ENCODE peak calls at places on chromosomes 11 and 22, in ten cellular contexts. K is neuronal stem cell, H is OCI-LY7, V is GM23248, G is keratinocyte, Q is H9, L is neural progenitor cell, W is H1, M is PC-9, X is GM23338. O is an unnamed sample.

GRCh38 chr22:26536056-26536761 is 23.9 kb upstream of the TFIP11 start:
- DNase-seq in K (no peak), H (peak), V (no peak), G (no peak), Q (no peak), L (no peak), W (no peak), M (no peak), X (no peak), O (no peak)

GRCh38 chr11:117468888-117469287 is 141.2 kb downstream of the CEP164 start:
- DNase-seq in K (no peak), H (no peak), V (no peak), G (no peak), Q (no peak), L (no peak), W (no peak), M (no peak), X (peak), O (no peak)

GRCh38 chr22:40428796-40429195 is 58.4 kb downstream of the SGSM3 start:
- DNase-seq in K (no peak), H (no peak), V (no peak), G (no peak), Q (no peak), L (no peak), W (no peak), M (peak), X (no peak), O (no peak)

GRCh38 chr22:17717708-17718107 is 56.6 kb downstream of the BID start:
- DNase-seq in K (no peak), H (no peak), V (peak), G (no peak), Q (no peak), L (no peak), W (no peak), M (no peak), X (no peak), O (no peak)

GRCh38 chr22:40325315-40325714 is 21.0 kb upstream of the ADSL start:
- DNase-seq in K (no peak), H (no peak), V (no peak), G (no peak), Q (no peak), L (no peak), W (no peak), M (no peak), X (no peak), O (no peak)

GRCh38 chr11:33521384-33521783 is 179.2 kb downstream of the C11orf91 start:
- DNase-seq in K (no peak), H (no peak), V (no peak), G (no peak), Q (no peak), L (no peak), W (no peak), M (no peak), X (no peak), O (no peak)

GRCh38 chr22:29370556-29370955 is 17.8 kb downstream of the AP1B1 start:
- DNase-seq in K (no peak), H (peak), V (no peak), G (no peak), Q (peak), L (peak), W (no peak), M (no peak), X (peak), O (no peak)

GRCh38 chr22:27718186-27719032 is 83.1 kb downstream of the MN1 start:
- DNase-seq in K (no peak), H (no peak), V (peak), G (peak), Q (peak), L (no peak), W (no peak), M (peak), X (no peak), O (peak)

GRCh38 chr11:61816736-61817455 is at the start of gene FADS1:
- DNase-seq in K (peak), H (no peak), V (peak), G (no peak), Q (peak), L (peak), W (peak), M (peak), X (peak), O (peak)

GRCh38 chr11:9756461-9756860 is 92.6 kb downstream of the SWAP70 start:
- DNase-seq in K (no peak), H (peak), V (no peak), G (peak), Q (no peak), L (no peak), W (no peak), M (no peak), X (no peak), O (no peak)

GRCh38 chr22:42410708-42411107 is 21.5 kb downstream of the NFAM1 start:
- DNase-seq in K (no peak), H (no peak), V (no peak), G (no peak), Q (no peak), L (no peak), W (no peak), M (no peak), X (no peak), O (no peak)

GRCh38 chr11:131767421-131767820 is 397.0 kb downstream of the NTM start:
- DNase-seq in K (no peak), H (no peak), V (peak), G (no peak), Q (no peak), L (no peak), W (no peak), M (no peak), X (no peak), O (no peak)

GRCh38 chr11:79342236-79342635 is 98.6 kb downstream of the TENM4 start:
- DNase-seq in K (no peak), H (no peak), V (no peak), G (no peak), Q (no peak), L (no peak), W (no peak), M (no peak), X (no peak), O (no peak)

GRCh38 chr22:27397948-27398330 is 403.6 kb downstream of the MN1 start:
- DNase-seq in K (no peak), H (no peak), V (peak), G (no peak), Q (no peak), L (no peak), W (no peak), M (no peak), X (no peak), O (no peak)

GRCh38 chr11:77244277-77245014 is 57.0 kb downstream of the GDPD4 start:
- DNase-seq in K (no peak), H (no peak), V (peak), G (no peak), Q (no peak), L (no peak), W (no peak), M (peak), X (no peak), O (no peak)

GRCh38 chr11:118652681-118653181 is 26.7 kb downstream of the TREH start:
- DNase-seq in K (no peak), H (no peak), V (no peak), G (no peak), Q (no peak), L (no peak), W (no peak), M (no peak), X (no peak), O (no peak)

GRCh38 chr11:19903620-19904069 is 191.0 kb downstream of the NAV2 start:
- DNase-seq in K (peak), H (peak), V (peak), G (peak), Q (peak), L (peak), W (peak), M (no peak), X (peak), O (peak)

GRCh38 chr11:115928811-115929210 is 424.6 kb upstream of the CADM1 start:
- DNase-seq in K (no peak), H (no peak), V (no peak), G (no peak), Q (no peak), L (no peak), W (no peak), M (no peak), X (no peak), O (no peak)

GRCh38 chr11:14687943-14688627 is 44.5 kb downstream of the PDE3B start:
- DNase-seq in K (no peak), H (no peak), V (no peak), G (no peak), Q (no peak), L (no peak), W (no peak), M (no peak), X (no peak), O (no peak)

GRCh38 chr11:116930177-116930576 is 92.8 kb upstream of the APOA1 start:
- DNase-seq in K (no peak), H (peak), V (peak), G (no peak), Q (no peak), L (no peak), W (no peak), M (peak), X (peak), O (peak)

GRCh38 chr11:129894281-129895125 is 875 bp downstream of the NFRKB start:
- DNase-seq in K (no peak), H (peak), V (peak), G (no peak), Q (no peak), L (no peak), W (no peak), M (no peak), X (no peak), O (peak)

GRCh38 chr11:35236667-35237003 is 97.7 kb downstream of the CD44 start:
- DNase-seq in K (no peak), H (no peak), V (peak), G (no peak), Q (no peak), L (no peak), W (no peak), M (no peak), X (no peak), O (no peak)

GRCh38 chr11:82176945-82177344 is 556.7 kb downstream of the FAM181B start:
- DNase-seq in K (no peak), H (no peak), V (no peak), G (no peak), Q (no peak), L (no peak), W (no peak), M (no peak), X (no peak), O (no peak)

GRCh38 chr11:33735166-33735425 is 1.1 kb downstream of the CD59 start:
- DNase-seq in K (no peak), H (peak), V (peak), G (no peak), Q (no peak), L (peak), W (no peak), M (no peak), X (peak), O (peak)

GRCh38 chr22:42977574-42977973 is 37.4 kb downstream of the PACSIN2 start:
- DNase-seq in K (no peak), H (no peak), V (no peak), G (no peak), Q (no peak), L (no peak), W (no peak), M (no peak), X (no peak), O (no peak)

GRCh38 chr11:1565173-1565903 is 6.7 kb downstream of the DUSP8 start:
- DNase-seq in K (no peak), H (no peak), V (no peak), G (no peak), Q (peak), L (no peak), W (no peak), M (no peak), X (no peak), O (no peak)

GRCh38 chr22:19930537-19931486 is 10.8 kb upstream of the COMT start:
- DNase-seq in K (no peak), H (no peak), V (no peak), G (no peak), Q (no peak), L (no peak), W (no peak), M (no peak), X (no peak), O (no peak)

GRCh38 chr22:48968201-48968959 is 859.3 kb downstream of the BRD1 start:
- DNase-seq in K (no peak), H (peak), V (no peak), G (no peak), Q (peak), L (peak), W (no peak), M (no peak), X (no peak), O (peak)

GRCh38 chr11:61893981-61894380 is 2.6 kb upstream of the FADS3 start:
- DNase-seq in K (no peak), H (no peak), V (peak), G (no peak), Q (no peak), L (no peak), W (no peak), M (no peak), X (no peak), O (no peak)

GRCh38 chr11:125166347-125166841 is 1.8 kb downstream of the PKNOX2 start:
- DNase-seq in K (peak), H (no peak), V (peak), G (no peak), Q (peak), L (peak), W (no peak), M (no peak), X (peak), O (no peak)

GRCh38 chr11:124812876-124813275 is 12.7 kb upstream of the MSANTD2 start:
- DNase-seq in K (no peak), H (no peak), V (peak), G (no peak), Q (no peak), L (no peak), W (no peak), M (peak), X (no peak), O (no peak)

GRCh38 chr11:118087933-118088332 is 1.2 kb upstream of the SMIM35 start:
- DNase-seq in K (no peak), H (no peak), V (no peak), G (no peak), Q (no peak), L (no peak), W (no peak), M (peak), X (no peak), O (no peak)

DNA sequence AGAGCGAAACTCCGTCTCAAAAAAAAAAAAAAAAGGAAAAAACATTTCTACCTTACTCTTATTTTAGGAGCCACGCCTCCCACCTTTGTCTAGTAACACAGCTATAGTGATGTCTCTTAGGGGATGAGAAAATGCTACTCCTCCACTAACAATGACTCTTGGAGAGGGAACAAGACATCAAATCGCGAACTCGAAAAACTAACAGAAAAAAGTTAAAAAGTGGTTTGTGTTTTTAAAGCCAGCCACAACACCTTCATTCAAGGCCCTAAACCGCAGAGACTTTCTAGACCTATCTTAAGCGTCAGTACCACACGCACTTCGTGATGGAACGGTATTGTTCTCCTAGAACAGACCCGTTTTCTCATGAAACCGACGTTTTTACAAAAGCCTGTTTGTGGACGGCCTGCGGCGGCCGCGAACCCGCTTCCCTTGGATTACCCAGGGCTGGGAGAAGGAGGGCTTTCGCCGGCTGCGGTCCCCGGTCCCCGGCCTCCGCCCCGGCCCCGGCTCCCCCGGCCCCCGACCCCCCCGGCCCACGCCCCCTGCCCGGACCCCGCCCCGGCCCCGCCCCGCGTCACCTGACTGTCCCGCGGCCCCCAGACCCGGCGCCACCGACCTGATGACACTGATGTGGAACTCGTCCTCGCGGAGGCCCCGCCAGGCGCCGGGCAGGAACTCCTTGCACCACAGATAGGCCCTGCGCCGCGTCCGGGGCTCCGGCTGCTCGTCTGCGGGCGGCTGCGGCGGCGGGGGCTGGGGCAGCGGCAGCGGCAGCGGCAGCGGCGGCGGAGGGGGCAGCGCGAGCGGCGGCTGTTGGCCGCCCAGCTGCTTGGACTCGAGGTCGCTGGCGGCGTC is 749 bp downstream of the CHKA start:
- DNase-seq in K (peak), H (peak), V (peak), G (no peak), Q (peak), L (peak), W (no peak), M (no peak), X (peak), O (peak)
- H2AFZ ChIP-seq in K (peak), H (no peak), V (peak), G (peak), Q (no peak), L (peak), W (no peak), M (no peak), X (no peak), O (peak)

DNA sequence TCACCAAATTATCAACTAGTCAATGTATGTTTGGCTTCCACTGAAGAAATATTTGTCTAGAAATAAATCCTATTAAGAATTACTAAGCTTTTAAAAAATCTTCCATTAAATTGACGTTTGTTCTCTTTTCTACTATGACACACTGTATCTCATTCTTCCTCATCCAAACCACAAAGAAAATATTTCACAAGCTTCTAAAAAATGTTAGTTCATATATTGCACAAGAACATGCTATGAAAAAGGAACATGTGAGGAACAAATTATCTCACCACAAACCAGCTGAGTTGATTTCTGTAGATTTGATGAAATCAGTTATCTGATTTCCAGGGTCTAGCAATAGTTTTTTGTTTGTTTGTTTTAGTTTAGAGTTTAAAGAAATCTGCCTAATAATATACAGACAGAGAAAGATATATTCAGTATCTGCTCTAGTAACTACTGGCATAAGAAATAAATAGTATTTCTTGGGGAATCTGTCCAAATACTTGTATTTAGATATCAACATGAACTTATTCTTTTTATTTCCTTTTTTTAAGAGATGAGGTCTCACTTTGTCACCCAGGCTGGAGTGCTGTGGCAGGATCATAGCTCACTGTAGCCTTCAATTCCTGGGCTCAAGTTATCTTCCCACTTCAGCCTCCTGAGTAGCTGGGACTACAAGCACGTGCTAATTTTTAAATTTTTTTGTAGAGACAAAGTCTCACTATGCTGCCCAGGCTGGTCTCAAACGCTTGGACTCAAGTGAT is 161.7 kb downstream of the ATG16L2 start:
- DNase-seq in K (no peak), H (no peak), V (peak), G (no peak), Q (no peak), L (no peak), W (no peak), M (peak), X (no peak), O (no peak)
- H3K4me2 ChIP-seq in K (no peak), H (no peak), V (peak), G (no peak), Q (no peak), L (no peak), W (no peak), M (no peak), X (no peak), O (no peak)

GRCh38 chr22:36860017-36860416 is 789 bp upstream of the NCF4 start:
- DNase-seq in K (no peak), H (peak), V (peak), G (no peak), Q (no peak), L (no peak), W (no peak), M (no peak), X (no peak), O (no peak)

GRCh38 chr22:36860821-36861659 is at the start of gene NCF4:
- DNase-seq in K (no peak), H (peak), V (no peak), G (no peak), Q (no peak), L (no peak), W (no peak), M (no peak), X (no peak), O (no peak)

GRCh38 chr22:36860438-36860820 is 377 bp upstream of the NCF4 start:
- DNase-seq in K (no peak), H (no peak), V (no peak), G (no peak), Q (no peak), L (no peak), W (no peak), M (no peak), X (no peak), O (no peak)

GRCh38 chr22:36858156-36858555 is 2.6 kb upstream of the NCF4 start:
- DNase-seq in K (no peak), H (no peak), V (no peak), G (no peak), Q (no peak), L (no peak), W (no peak), M (no peak), X (no peak), O (no peak)

DNA sequence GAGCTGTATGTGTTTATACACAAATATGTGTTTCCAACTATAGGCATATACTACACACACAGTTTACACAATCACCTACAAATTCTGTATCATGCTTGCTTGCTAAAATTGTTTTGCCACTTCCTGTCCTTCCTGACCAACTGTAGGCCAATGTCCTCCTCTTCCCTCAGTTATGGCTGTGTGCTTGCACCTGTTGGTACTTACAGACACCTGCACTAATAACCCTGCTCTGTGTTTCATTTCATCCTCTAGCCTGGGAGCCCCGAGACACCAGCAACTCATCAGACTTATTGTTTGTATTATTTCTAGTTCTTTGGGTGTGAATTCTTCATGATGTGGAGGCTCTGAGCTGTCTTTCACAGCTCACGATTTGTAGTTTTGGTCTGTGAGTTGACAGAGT is 1.8 kb upstream of the NCF4 start:
- DNase-seq in K (no peak), H (peak), V (no peak), G (no peak), Q (no peak), L (no peak), W (no peak), M (no peak), X (no peak), O (no peak)
- H2AFZ ChIP-seq in K (no peak), H (peak), V (no peak), G (no peak), Q (no peak), L (no peak), W (no peak), M (no peak), X (no peak), O (no peak)

DNA sequence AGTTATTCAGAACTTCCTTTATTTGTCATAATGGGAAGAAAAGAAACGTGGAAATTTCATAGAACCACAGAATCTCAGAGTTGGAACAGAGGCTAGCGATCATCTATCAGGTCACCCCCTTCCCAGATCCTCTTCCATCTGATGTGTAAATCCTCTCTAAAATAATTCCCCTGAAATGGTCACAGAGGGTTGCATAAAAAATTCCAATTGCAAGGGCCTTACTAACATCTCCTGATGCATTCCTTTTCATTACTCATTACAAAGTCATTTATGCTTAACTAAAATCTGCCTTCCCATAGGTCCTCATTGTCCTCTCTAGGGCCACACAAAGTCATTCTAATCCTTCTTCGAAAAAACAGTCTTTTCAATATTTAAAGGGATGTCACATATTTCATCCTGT is 771.3 kb downstream of the DLG2 start:
- DNase-seq in K (no peak), H (no peak), V (peak), G (no peak), Q (no peak), L (no peak), W (no peak), M (peak), X (no peak), O (no peak)
- H3K4me2 ChIP-seq in K (no peak), H (no peak), V (peak), G (no peak), Q (no peak), L (no peak), W (no peak), M (peak), X (no peak), O (no peak)

GRCh38 chr11:94705419-94705818 is 62.7 kb upstream of the AMOTL1 start:
- DNase-seq in K (no peak), H (no peak), V (no peak), G (no peak), Q (no peak), L (no peak), W (no peak), M (no peak), X (no peak), O (no peak)
- H2AFZ ChIP-seq in K (no peak), H (no peak), V (peak), G (peak), Q (no peak), L (no peak), W (no peak), M (no peak), X (no peak), O (no peak)

O was measured in hepatocyte.